ENCODE peak calls at places on chromosomes 12 and 14, in seven cellular contexts. U, E, J, N, O, C and Y are unnamed samples.

GRCh38 chr14:101463566-101464171 is 97.6 kb upstream of the DIO3 start:
- DNase-seq in U (no peak), E (no peak), J (no peak), N (no peak), O (no peak), C (no peak), Y (no peak)

GRCh38 chr12:55760663-55761062 is 17.7 kb downstream of the GDF11 start:
- DNase-seq in U (no peak), E (no peak), J (no peak), N (no peak), O (no peak), C (no peak), Y (peak)

GRCh38 chr14:29927596-29928341 is at the start of gene PRKD1:
- DNase-seq in U (peak), E (peak), J (peak), N (peak), O (peak), C (peak), Y (peak)

GRCh38 chr14:67166450-67166853 is 22.8 kb upstream of the GARIN2 start:
- DNase-seq in U (peak), E (no peak), J (peak), N (peak), O (peak), C (peak), Y (peak)

GRCh38 chr14:105061428-105062047 is 3.7 kb downstream of the GPR132 start:
- DNase-seq in U (no peak), E (no peak), J (peak), N (no peak), O (no peak), C (no peak), Y (no peak)

GRCh38 chr12:83559650-83560049 is 872.9 kb downstream of the TMTC2 start:
- DNase-seq in U (peak), E (no peak), J (no peak), N (no peak), O (no peak), C (no peak), Y (no peak)

GRCh38 chr14:76876076-76876475 is 49.9 kb downstream of the LRRC74A start:
- DNase-seq in U (peak), E (peak), J (peak), N (peak), O (peak), C (peak), Y (peak)

GRCh38 chr14:67766035-67766680 is 50.2 kb downstream of the ZFYVE26 start:
- DNase-seq in U (no peak), E (no peak), J (no peak), N (no peak), O (no peak), C (no peak), Y (no peak)

GRCh38 chr12:24661657-24662096 is 287.2 kb downstream of the BCAT1 start:
- DNase-seq in U (no peak), E (no peak), J (peak), N (no peak), O (peak), C (peak), Y (peak)

GRCh38 chr14:38731962-38732361 is 371.1 kb downstream of the SEC23A start:
- DNase-seq in U (no peak), E (no peak), J (no peak), N (no peak), O (no peak), C (no peak), Y (no peak)

DNA sequence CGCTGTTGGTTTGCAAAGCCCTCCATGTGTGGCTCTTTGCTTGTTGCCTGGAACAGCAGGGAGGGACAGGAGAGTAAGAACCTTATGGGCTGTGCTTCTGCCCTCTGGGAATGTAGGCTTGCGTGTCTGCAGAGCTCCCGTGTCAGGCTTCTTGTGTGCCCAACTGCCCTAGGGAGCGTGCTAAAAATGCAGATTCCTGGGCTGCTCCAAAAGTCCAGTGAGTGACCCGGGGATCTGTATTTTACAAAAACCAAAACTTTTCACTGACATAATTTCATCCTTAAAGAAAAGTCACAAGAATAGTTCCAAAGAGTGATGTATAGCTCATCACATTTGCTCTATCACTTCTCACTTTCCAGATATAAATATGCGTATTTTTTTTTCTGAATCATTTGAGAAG is 34.8 kb upstream of the CCDC63 start:
- DNase-seq in U (no peak), E (no peak), J (no peak), N (no peak), O (no peak), C (no peak), Y (no peak)
- H2AFZ ChIP-seq in U (no peak), E (no peak), J (no peak), N (no peak), O (no peak), C (no peak), Y (no peak)

DNA sequence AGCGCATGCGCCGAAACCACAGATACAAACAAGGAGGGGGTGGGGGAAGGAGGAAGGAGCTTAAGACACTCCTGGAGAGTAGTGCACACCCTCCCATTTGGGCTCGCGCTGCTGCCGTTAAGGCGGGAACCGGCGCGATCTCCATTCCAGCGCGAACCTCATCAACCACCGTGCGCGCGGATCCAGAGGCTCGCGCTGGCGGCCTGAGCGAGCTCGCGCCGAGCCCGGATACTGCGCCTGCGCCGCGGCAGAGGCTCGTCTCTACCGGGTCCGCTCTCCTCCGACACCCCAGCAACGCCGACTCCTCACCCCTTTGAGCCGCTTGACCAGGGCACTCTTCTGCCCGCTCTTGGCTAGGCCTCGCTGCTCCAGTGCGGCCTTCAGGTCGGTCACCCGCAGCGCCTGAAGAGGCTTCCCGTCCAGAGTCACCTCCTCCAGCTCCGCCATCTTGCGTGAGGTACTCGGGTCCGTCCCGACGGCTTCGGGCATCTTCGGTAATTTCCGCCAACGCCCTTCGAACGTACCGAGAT is at the start of gene ACIN1:
- DNase-seq in U (peak), E (no peak), J (peak), N (peak), O (peak), C (peak), Y (peak)
- H2AFZ ChIP-seq in U (peak), E (no peak), J (peak), N (peak), O (peak), C (peak), Y (peak)

GRCh38 chr12:674272-674781 is 11.1 kb upstream of the NINJ2 start:
- DNase-seq in U (no peak), E (no peak), J (no peak), N (no peak), O (peak), C (no peak), Y (peak)
- H2AFZ ChIP-seq in U (no peak), E (no peak), J (no peak), N (no peak), O (no peak), C (no peak), Y (no peak)

DNA sequence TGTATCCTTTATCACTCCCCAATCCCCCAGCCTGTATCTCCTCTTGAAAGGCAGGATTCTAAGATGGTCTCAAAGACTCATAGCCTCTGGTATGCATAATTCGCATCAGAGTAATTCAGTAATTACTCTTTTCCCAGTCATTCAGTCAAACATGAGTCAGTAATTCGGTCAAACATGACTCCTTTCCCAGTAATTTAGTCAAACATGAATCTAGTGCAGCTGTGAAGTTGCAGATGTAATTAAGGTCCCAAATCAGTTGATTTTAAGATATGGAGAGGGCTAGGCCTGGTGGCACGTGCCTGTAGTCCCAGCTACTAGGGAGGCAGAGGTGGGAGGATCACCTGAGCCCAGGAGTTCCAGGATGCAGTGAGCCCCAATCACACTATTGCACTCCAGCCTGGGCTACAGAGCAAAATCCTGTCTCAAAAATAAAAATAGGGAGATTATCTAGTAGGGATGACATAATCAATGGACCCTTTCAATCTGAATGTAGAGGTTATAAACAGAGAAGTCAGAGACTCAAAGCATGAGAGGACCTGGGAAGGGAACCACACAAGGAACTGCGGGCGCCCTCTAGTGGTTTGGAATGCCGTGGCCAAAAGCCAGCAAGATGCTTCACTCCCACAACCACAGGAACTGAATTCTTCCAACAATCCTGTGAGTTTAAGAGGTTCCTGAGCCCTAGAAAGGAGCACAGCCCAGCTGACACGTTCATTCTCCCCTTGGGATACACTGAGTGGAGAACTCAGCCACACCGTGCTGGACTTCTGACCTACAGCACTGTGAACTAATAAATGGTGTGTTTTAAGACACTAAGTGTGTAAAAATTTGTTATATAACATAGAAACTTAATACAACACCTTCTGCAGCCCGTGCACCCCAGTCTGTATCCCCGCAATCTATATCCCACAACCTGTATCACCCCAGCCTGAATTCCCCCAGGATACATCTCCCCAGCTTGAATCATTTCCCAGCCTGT is 14.3 kb upstream of the ARMH4 start:
- DNase-seq in U (peak), E (peak), J (peak), N (peak), O (peak), C (peak), Y (peak)
- H2AFZ ChIP-seq in U (peak), E (peak), J (no peak), N (peak), O (peak), C (no peak), Y (peak)

DNA sequence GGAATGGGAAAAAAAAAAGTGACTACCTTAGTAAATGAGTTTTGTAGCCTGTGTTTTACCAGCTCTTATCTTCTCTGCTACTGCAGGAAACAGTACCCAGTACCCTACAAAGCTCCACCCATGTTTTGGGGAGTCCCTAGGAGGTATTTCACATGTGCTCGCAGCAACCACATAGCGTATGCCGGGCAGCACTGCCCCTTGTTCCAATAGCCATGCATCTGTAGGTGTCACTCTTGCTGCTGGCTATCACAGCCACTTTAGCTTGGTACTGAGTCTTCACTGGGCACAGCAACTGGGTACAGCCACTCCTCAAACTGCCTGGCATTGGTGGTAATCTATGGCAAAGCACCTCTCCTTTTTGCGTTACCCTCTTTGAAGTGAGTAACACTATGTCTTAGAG is 2.0 kb upstream of the MDM1 start:
- DNase-seq in U (no peak), E (peak), J (no peak), N (peak), O (no peak), C (no peak), Y (no peak)
- H2AFZ ChIP-seq in U (peak), E (no peak), J (no peak), N (peak), O (no peak), C (no peak), Y (no peak)

GRCh38 chr14:19947413-19948090 is 16.8 kb downstream of the OR4K1 start:
- DNase-seq in U (no peak), E (no peak), J (no peak), N (no peak), O (no peak), C (no peak), Y (peak)

GRCh38 chr14:19949218-19949617 is 18.5 kb downstream of the OR4K1 start:
- DNase-seq in U (no peak), E (no peak), J (no peak), N (no peak), O (no peak), C (no peak), Y (no peak)
- H2AFZ ChIP-seq in U (no peak), E (no peak), J (no peak), N (no peak), O (no peak), C (no peak), Y (no peak)

GRCh38 chr12:81350309-81350708 is 272.4 kb downstream of the ACSS3 start:
- DNase-seq in U (no peak), E (no peak), J (no peak), N (peak), O (no peak), C (no peak), Y (no peak)

GRCh38 chr12:81359736-81360135 is 281.9 kb downstream of the ACSS3 start:
- DNase-seq in U (no peak), E (no peak), J (no peak), N (no peak), O (no peak), C (no peak), Y (no peak)

DNA sequence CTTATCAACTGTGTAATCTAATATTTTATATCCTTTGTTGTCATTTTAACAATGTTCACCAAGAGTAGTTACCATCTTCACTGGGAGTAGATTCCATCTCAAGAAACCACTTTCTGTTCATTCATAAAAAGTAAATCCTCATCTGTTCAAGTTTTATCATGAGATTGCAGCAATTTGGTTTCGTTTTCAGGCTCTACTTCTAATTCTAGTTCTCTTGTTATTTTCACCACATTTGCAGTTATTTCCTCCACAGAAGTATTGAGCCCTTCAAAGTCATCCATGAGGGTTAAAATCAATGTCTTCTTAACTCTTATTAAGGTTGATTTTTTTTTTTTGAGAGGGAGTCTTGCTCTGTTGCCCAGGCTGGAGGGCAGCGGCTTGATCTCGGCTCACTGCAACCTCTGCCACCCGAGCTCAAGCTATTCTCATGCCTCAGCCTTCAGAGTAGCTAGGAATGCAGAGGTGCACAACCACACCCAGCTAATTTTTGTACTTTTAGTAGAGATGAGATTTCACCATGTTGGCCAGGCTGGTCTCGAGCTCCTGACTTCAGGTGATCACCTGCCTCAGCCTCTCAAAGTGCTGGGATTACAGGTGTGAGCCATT is 276.6 kb downstream of the ACSS3 start:
- DNase-seq in U (no peak), E (no peak), J (no peak), N (no peak), O (no peak), C (no peak), Y (no peak)
- H2AFZ ChIP-seq in U (no peak), E (no peak), J (no peak), N (no peak), O (no peak), C (no peak), Y (no peak)

GRCh38 chr12:46107591-46107990 is 117.2 kb upstream of the SCAF11 start:
- DNase-seq in U (no peak), E (no peak), J (no peak), N (no peak), O (no peak), C (no peak), Y (no peak)
- H2AFZ ChIP-seq in U (no peak), E (no peak), J (no peak), N (peak), O (no peak), C (no peak), Y (no peak)

GRCh38 chr12:21221072-21221471 is 90.1 kb downstream of the SLCO1B1 start:
- DNase-seq in U (no peak), E (no peak), J (no peak), N (no peak), O (no peak), C (no peak), Y (no peak)

GRCh38 chr12:21219206-21219605 is 88.2 kb downstream of the SLCO1B1 start:
- DNase-seq in U (no peak), E (no peak), J (no peak), N (no peak), O (no peak), C (no peak), Y (no peak)

GRCh38 chr12:21221778-21222177 is 90.8 kb downstream of the SLCO1B1 start:
- DNase-seq in U (no peak), E (no peak), J (no peak), N (no peak), O (no peak), C (no peak), Y (no peak)

GRCh38 chr12:21223930-21224329 is 92.9 kb downstream of the SLCO1B1 start:
- DNase-seq in U (peak), E (no peak), J (no peak), N (peak), O (no peak), C (no peak), Y (no peak)

DNA sequence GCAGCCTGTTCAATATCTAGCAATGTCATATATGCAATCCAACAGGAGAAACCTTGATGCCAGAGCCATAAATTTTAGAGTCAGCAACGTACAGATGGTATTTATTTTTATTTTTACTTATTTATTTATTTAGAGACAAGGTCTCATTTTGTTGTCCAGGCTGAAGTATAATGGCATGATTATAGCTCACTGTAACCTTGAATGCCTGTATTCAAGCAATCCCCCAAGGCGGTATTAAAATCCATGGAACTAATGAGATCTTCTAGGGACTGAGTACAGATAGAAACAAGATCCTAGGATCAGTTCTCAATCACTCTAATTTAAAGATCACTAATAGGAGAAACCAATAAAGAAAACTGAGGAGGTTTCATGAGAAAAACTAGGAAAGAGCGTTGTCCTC is 89.3 kb downstream of the SLCO1B1 start:
- DNase-seq in U (no peak), E (no peak), J (no peak), N (no peak), O (no peak), C (no peak), Y (no peak)
- H2AFZ ChIP-seq in U (no peak), E (no peak), J (no peak), N (no peak), O (no peak), C (no peak), Y (no peak)

GRCh38 chr12:131603106-131604033 is 107.5 kb upstream of the SFSWAP start:
- DNase-seq in U (no peak), E (no peak), J (no peak), N (no peak), O (no peak), C (no peak), Y (no peak)

GRCh38 chr12:131606218-131606899 is 104.5 kb upstream of the SFSWAP start:
- DNase-seq in U (no peak), E (no peak), J (no peak), N (no peak), O (no peak), C (no peak), Y (no peak)

GRCh38 chr12:131604859-131605258 is 106.0 kb upstream of the SFSWAP start:
- DNase-seq in U (no peak), E (no peak), J (no peak), N (no peak), O (no peak), C (no peak), Y (no peak)

GRCh38 chr12:131605304-131605829 is 105.5 kb upstream of the SFSWAP start:
- DNase-seq in U (no peak), E (no peak), J (no peak), N (no peak), O (no peak), C (no peak), Y (no peak)

DNA sequence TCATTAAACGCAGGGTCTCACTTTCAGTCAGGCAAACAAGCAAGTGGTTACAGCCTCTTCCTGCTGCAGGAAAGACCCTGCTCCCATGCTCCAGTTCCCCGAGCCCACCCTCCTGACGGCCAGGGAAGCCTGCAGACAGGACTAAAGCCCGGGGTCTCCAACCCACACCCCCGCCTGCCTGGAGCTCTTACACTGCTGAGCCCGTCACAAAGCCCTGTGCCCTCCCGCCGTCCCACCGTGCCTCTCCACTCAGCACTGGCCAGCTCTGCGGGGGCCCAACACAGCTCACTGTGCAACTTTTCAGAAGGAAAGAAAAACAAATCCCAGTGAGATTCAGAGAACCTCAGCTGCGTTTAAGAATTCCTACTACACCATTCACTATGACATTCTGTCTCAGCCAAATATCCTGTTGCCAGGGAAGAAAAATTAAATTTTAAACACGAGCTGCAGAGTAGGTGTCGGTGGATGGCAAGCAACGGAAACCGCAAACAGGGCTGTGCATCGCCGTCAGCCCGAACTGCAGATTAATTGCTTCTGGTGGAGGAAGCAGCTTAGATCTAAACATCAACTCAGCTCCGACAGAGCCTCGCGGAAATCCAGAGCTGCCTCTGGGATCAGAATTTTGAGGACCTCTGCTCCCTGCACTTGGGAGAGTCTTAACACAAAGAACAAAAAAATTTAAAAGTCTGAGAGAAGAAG is 106.6 kb upstream of the SFSWAP start:
- DNase-seq in U (no peak), E (no peak), J (no peak), N (peak), O (no peak), C (no peak), Y (no peak)
- H2AFZ ChIP-seq in U (peak), E (no peak), J (no peak), N (peak), O (no peak), C (no peak), Y (no peak)